ENCODE peak calls at places on chromosomes 11 and 22, in eight cellular contexts. U, V, J, O, W, N, P and X are unnamed samples.
A peak's percentile ranks its signal among the peaks of the same experiment; 100 is the strongest.

GRCh38 chr11:33471541-33471940 is 214.4 kb downstream of the HIPK3 start:
- DNase-seq in U (peak; percentile 27), V (no peak), J (no peak), O (no peak), W (peak; percentile 74), N (no peak), P (no peak), X (no peak)

GRCh38 chr22:32331918-32332725 is 25.5 kb upstream of the RFPL3 start:
- DNase-seq in U (no peak), V (no peak), J (no peak), O (no peak), W (peak; percentile 20), N (no peak), P (no peak), X (no peak)

GRCh38 chr11:64687204-64687603 is 35.8 kb downstream of the NRXN2 start:
- DNase-seq in U (no peak), V (no peak), J (peak; percentile 55), O (no peak), W (no peak), N (no peak), P (no peak), X (no peak)

GRCh38 chr11:9405721-9406120 is 21.3 kb downstream of the IPO7 start:
- DNase-seq in U (no peak), V (no peak), J (no peak), O (peak; percentile 50), W (no peak), N (no peak), P (no peak), X (no peak)

GRCh38 chr11:117752721-117753237 is 44.2 kb downstream of the DSCAML1 start:
- DNase-seq in U (no peak), V (no peak), J (no peak), O (no peak), W (no peak), N (no peak), P (no peak), X (no peak)

GRCh38 chr11:128409476-128409875 is 177.9 kb downstream of the ETS1 start:
- DNase-seq in U (peak; percentile 89), V (peak; percentile 84), J (no peak), O (peak; percentile 88), W (no peak), N (no peak), P (no peak), X (peak; percentile 58)

GRCh38 chr11:130071211-130071712 is 1.6 kb downstream of the APLP2 start:
- DNase-seq in U (peak; percentile 53), V (peak; percentile 57), J (no peak), O (peak; percentile 43), W (no peak), N (no peak), P (no peak), X (peak; percentile 32)

GRCh38 chr11:127027000-127027399 is 26.4 kb upstream of the KIRREL3 start:
- DNase-seq in U (no peak), V (no peak), J (no peak), O (no peak), W (no peak), N (no peak), P (no peak), X (no peak)

GRCh38 chr22:37891926-37892325 is 14.2 kb upstream of the MICALL1 start:
- DNase-seq in U (no peak), V (no peak), J (no peak), O (no peak), W (no peak), N (no peak), P (no peak), X (no peak)

GRCh38 chr11:96054870-96055705 is 131.2 kb upstream of the MTMR2 start:
- DNase-seq in U (peak; percentile 67), V (peak; percentile 60), J (no peak), O (peak; percentile 68), W (no peak), N (no peak), P (no peak), X (peak; percentile 53)

GRCh38 chr11:91248199-91248807 is 976.3 kb upstream of the FAT3 start:
- DNase-seq in U (peak; percentile 56), V (peak; percentile 13), J (no peak), O (peak; percentile 34), W (peak; percentile 31), N (no peak), P (no peak), X (no peak)

GRCh38 chr11:34318111-34319037 is 39.4 kb downstream of the ABTB2 start:
- DNase-seq in U (peak; percentile 61), V (peak; percentile 76), J (no peak), O (peak; percentile 68), W (no peak), N (no peak), P (no peak), X (peak; percentile 65)

GRCh38 chr22:45884201-45885067 is 92.5 kb downstream of the WNT7B start:
- DNase-seq in U (no peak), V (no peak), J (peak; percentile 46), O (no peak), W (no peak), N (no peak), P (no peak), X (no peak)

DNA sequence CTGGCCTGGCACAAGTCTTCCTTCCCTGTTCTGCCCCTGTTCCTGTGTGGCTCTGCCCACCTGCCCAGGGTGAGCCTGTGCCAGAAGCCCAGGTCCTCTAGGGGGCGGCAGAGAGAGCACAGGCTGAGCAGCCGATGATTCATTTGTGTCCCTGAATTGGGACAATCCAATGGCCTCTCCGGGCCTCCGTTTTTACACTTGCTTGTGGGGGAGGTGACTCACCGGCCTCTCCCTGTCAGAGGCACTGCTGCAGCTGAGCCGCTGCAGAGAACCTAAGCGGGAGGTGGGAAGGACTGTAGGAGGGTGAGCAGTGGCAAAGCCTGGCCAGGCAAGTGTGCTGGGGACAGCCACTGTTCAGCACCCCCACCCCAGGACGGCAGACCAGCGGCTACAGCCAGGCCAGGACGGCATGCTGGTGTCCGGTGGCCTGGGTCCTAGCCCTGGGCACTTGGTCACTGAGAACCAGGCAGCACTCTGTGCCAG is 65.2 kb upstream of the LMO1 start:
- DNase-seq in U (peak; percentile 50), V (peak; percentile 81), J (peak; percentile 65), O (peak; percentile 80), W (peak; percentile 81), N (peak; percentile 89), P (peak; percentile 47), X (peak; percentile 82)
- TF ChIP-seq CTCF in U (peak; percentile 81), V (peak; percentile 84), J (peak; percentile 77), O (peak; percentile 80), W (peak; percentile 79), N (peak; percentile 74), P (no peak), X (peak; percentile 86)

GRCh38 chr11:67382481-67383136 is 9.2 kb upstream of the RAD9A start:
- DNase-seq in U (peak; percentile 84), V (peak; percentile 57), J (peak; percentile 78), O (peak; percentile 78), W (peak; percentile 88), N (peak; percentile 86), P (peak; percentile 80), X (peak; percentile 66)
- TF ChIP-seq CTCF in U (peak; percentile 100), V (peak; percentile 99), J (peak; percentile 98), O (peak; percentile 99), W (peak; percentile 86), N (peak; percentile 88), P (no peak), X (peak; percentile 95)

DNA sequence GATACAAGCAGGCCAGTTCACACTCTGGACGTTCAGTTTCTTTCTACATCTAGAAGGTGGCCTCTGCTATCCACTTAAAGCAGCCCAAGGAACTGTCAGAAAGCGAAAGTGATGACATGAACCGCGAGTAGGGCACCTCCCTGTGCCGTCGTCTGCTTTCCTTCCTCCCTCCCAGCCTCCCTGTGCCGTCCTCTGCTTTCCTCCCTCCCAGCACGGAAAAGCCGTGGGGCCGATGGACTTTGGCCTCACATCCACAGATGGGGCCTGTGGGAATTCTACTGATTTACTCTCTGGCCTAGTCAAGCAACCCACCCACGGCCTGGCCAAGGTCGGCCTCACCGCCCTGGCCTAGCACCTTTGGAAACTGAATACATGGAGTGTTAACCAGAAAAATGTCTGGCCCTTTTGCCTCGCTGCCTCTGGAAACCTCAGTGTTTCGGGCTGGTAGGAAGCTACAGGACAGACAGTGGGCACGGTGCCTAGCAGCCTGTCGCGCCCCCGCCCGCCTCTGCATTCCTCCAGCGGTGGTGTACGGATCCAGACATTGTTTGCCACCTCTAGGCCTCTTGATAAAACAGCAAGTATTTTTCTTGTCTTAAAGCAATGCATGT is 14.2 kb downstream of the PEX26 start:
- DNase-seq in U (peak; percentile 89), V (peak; percentile 72), J (peak; percentile 80), O (peak; percentile 78), W (peak; percentile 75), N (peak; percentile 67), P (peak; percentile 40), X (no peak)
- TF ChIP-seq CTCF in U (peak; percentile 36), V (peak; percentile 8), J (no peak), O (peak; percentile 10), W (no peak), N (no peak), P (no peak), X (no peak)

GRCh38 chr11:2147391-2147790 is 8.2 kb upstream of the IGF2 start:
- DNase-seq in U (no peak), V (no peak), J (no peak), O (no peak), W (no peak), N (no peak), P (no peak), X (no peak)

GRCh38 chr11:2151500-2152257 is 9.3 kb downstream of the INS start:
- DNase-seq in U (peak; percentile 72), V (peak; percentile 43), J (peak; percentile 67), O (peak; percentile 62), W (peak; percentile 87), N (peak; percentile 88), P (peak; percentile 71), X (peak; percentile 39)

GRCh38 chr11:2148253-2149000 is 9.2 kb upstream of the IGF2 start:
- DNase-seq in U (no peak), V (no peak), J (no peak), O (no peak), W (no peak), N (no peak), P (no peak), X (no peak)

GRCh38 chr11:2149471-2150205 is 10.4 kb upstream of the IGF2 start:
- DNase-seq in U (no peak), V (no peak), J (no peak), O (no peak), W (no peak), N (no peak), P (no peak), X (no peak)

GRCh38 chr11:2150206-2150847 is 10.7 kb downstream of the INS start:
- DNase-seq in U (peak; percentile 60), V (peak; percentile 54), J (no peak), O (peak; percentile 47), W (no peak), N (no peak), P (no peak), X (peak; percentile 19)
- TF ChIP-seq CTCF in U (peak; percentile 58), V (peak; percentile 69), J (peak; percentile 60), O (peak; percentile 48), W (peak; percentile 10), N (no peak), P (no peak), X (peak; percentile 77)